ENCODE peak calls at places on chromosome 11, in nine cellular contexts. Q, M, S, Y, R, U, W, J and L are unnamed samples.

GRCh38 chr11:70593446-70593983 is 195.2 kb downstream of the CTTN start:
- DNase-seq in Q (no peak), M (no peak), S (no peak), Y (no peak), R (no peak), U (no peak), W (no peak), J (no peak), L (no peak)

GRCh38 chr11:128970598-128971190 is 28.0 kb upstream of the TP53AIP1 start:
- DNase-seq in Q (no peak), M (no peak), S (no peak), Y (no peak), R (no peak), U (no peak), W (no peak), J (no peak), L (no peak)

GRCh38 chr11:60932605-60933346 is 8.5 kb downstream of the TMEM132A start:
- DNase-seq in Q (no peak), M (no peak), S (no peak), Y (no peak), R (no peak), U (no peak), W (no peak), J (no peak), L (no peak)

GRCh38 chr11:128553662-128554392 is 33.5 kb downstream of the ETS1 start:
- DNase-seq in Q (no peak), M (no peak), S (no peak), Y (no peak), R (peak; percentile 3), U (no peak), W (no peak), J (no peak), L (no peak)

GRCh38 chr11:19740586-19740985 is 27.9 kb downstream of the NAV2 start:
- DNase-seq in Q (no peak), M (no peak), S (no peak), Y (no peak), R (no peak), U (no peak), W (no peak), J (no peak), L (no peak)

GRCh38 chr11:62546937-62547625 is 475 bp upstream of the AHNAK start:
- DNase-seq in Q (no peak), M (no peak), S (no peak), Y (no peak), R (peak; percentile 52), U (no peak), W (no peak), J (peak; percentile 53), L (no peak)

GRCh38 chr11:11324090-11324489 is 29.0 kb downstream of the CSNK2A3 start:
- DNase-seq in Q (no peak), M (no peak), S (no peak), Y (no peak), R (no peak), U (no peak), W (no peak), J (no peak), L (no peak)

GRCh38 chr11:80899381-80899780 is 1458.6 kb upstream of the TENM4 start:
- DNase-seq in Q (no peak), M (no peak), S (no peak), Y (peak; percentile 53), R (no peak), U (no peak), W (no peak), J (no peak), L (no peak)

GRCh38 chr11:68012843-68013610 is 2.9 kb downstream of the ALDH3B1 start:
- DNase-seq in Q (no peak), M (no peak), S (no peak), Y (peak; percentile 94), R (peak; percentile 98), U (no peak), W (no peak), J (peak; percentile 98), L (peak; percentile 97)

GRCh38 chr11:68470304-68470811 is 9.8 kb downstream of the PPP6R3 start:
- DNase-seq in Q (no peak), M (peak; percentile 64), S (no peak), Y (no peak), R (no peak), U (no peak), W (no peak), J (no peak), L (no peak)

GRCh38 chr11:70323811-70324210 is 53.3 kb downstream of the PPFIA1 start:
- DNase-seq in Q (no peak), M (no peak), S (no peak), Y (no peak), R (peak; percentile 8), U (no peak), W (no peak), J (no peak), L (no peak)

GRCh38 chr11:877565-877964 is 33.0 kb downstream of the CHID1 start:
- DNase-seq in Q (no peak), M (no peak), S (no peak), Y (no peak), R (peak; percentile 12), U (no peak), W (no peak), J (peak; percentile 32), L (no peak)